ENCODE peak calls at places on chromosomes 11 and 22, in four cellular contexts. F, I, U and L are unnamed samples.

GRCh38 chr22:45284705-45285305 is at the start of gene UPK3A:
- DNase-seq in F (peak), U (peak), I (peak), L (peak)

GRCh38 chr11:22459053-22459452 is 120.9 kb downstream of the SLC17A6 start:
- DNase-seq in U (no peak), I (no peak), F (no peak), L (no peak)

GRCh38 chr11:6757373-6757967 is 14.3 kb downstream of the OR2AG2 start:
- DNase-seq in F (peak), U (no peak), I (peak), L (peak)

GRCh38 chr11:3051435-3052108 is 5.7 kb downstream of the CARS1 start:
- DNase-seq in U (no peak), I (peak), F (no peak), L (no peak)

GRCh38 chr11:130103296-130103814 is 33.7 kb downstream of the APLP2 start:
- DNase-seq in I (no peak), F (no peak), U (no peak), L (no peak)

GRCh38 chr11:124762077-124762623 is at the start of gene ESAM:
- DNase-seq in I (peak), U (peak), F (no peak), L (peak)

GRCh38 chr11:116379185-116379828 is 393.5 kb downstream of the BUD13 start:
- DNase-seq in F (no peak), I (no peak), U (no peak), L (no peak)

GRCh38 chr11:5198285-5198684 is 2.2 kb downstream of the OR51V1 start:
- DNase-seq in U (no peak), F (no peak), I (no peak), L (no peak)

GRCh38 chr22:33385611-33386010 is 327.4 kb upstream of the SYN3 start:
- DNase-seq in U (no peak), I (no peak), F (no peak), L (no peak)

GRCh38 chr11:34869425-34869824 is 46.8 kb downstream of the APIP start:
- DNase-seq in I (no peak), U (no peak), F (no peak), L (no peak)

GRCh38 chr22:18031670-18032454 is 7.5 kb upstream of the MICAL3 start:
- DNase-seq in F (peak), U (no peak), I (peak), L (no peak)

GRCh38 chr22:31826443-31826842 is 72.6 kb downstream of the DEPDC5 start:
- DNase-seq in U (no peak), I (no peak), F (no peak), L (no peak)

GRCh38 chr11:75380716-75381420 is 18.4 kb upstream of the RPS3 start:
- DNase-seq in I (peak), U (no peak), F (no peak), L (no peak)

GRCh38 chr11:91495837-91496236 is 728.8 kb upstream of the FAT3 start:
- DNase-seq in I (no peak), F (no peak), U (no peak), L (no peak)

GRCh38 chr11:40293655-40294342 is 1165.7 kb downstream of the LRRC4C start:
- DNase-seq in I (no peak), U (no peak), F (peak), L (no peak)

GRCh38 chr11:8318536-8318935 is 54.9 kb upstream of the LMO1 start:
- DNase-seq in U (no peak), I (peak), F (no peak), L (no peak)

GRCh38 chr22:27999876-28000275 is 80.8 kb upstream of the PITPNB start:
- DNase-seq in I (peak), U (no peak), F (no peak), L (no peak)

GRCh38 chr22:47201996-47202818 is 439.8 kb downstream of the TBC1D22A start:
- DNase-seq in I (peak), U (no peak), F (no peak), L (peak)

GRCh38 chr11:8608646-8609045 is 14.6 kb upstream of the STK33 start:
- DNase-seq in I (no peak), F (peak), U (no peak), L (no peak)

GRCh38 chr11:92018332-92018731 is 206.3 kb upstream of the FAT3 start:
- DNase-seq in U (no peak), I (no peak), F (no peak), L (no peak)

GRCh38 chr11:73147771-73148681 is 5.9 kb upstream of the FCHSD2 start:
- DNase-seq in F (no peak), U (no peak), I (peak), L (no peak)

GRCh38 chr11:9691865-9692264 is 28.0 kb downstream of the SWAP70 start:
- DNase-seq in I (no peak), U (no peak), F (no peak), L (no peak)

GRCh38 chr11:120172054-120172881 is 34.4 kb upstream of the TRIM29 start:
- DNase-seq in F (peak), U (peak), I (no peak), L (peak)

GRCh38 chr22:25602924-25603323 is 38.4 kb downstream of the GRK3 start:
- DNase-seq in I (no peak), F (no peak), U (no peak), L (no peak)

GRCh38 chr11:118783724-118784495 is 7.1 kb downstream of the DDX6 start:
- DNase-seq in I (no peak), U (no peak), F (no peak), L (no peak)

GRCh38 chr11:32184057-32185055 is 93.5 kb downstream of the RCN1 start:
- DNase-seq in U (no peak), I (no peak), F (no peak), L (no peak)

GRCh38 chr11:8060801-8061554 is 20.0 kb upstream of the TUB start:
- DNase-seq in U (no peak), F (no peak), I (peak), L (no peak)

GRCh38 chr11:21896216-21896615 is 296.7 kb upstream of the ANO5 start:
- DNase-seq in U (no peak), F (no peak), I (no peak), L (no peak)

GRCh38 chr11:94897330-94897768 is 76.0 kb downstream of the CWC15 start:
- DNase-seq in I (no peak), F (peak), U (no peak), L (no peak)

GRCh38 chr11:71116435-71117040 is 135.8 kb downstream of the SHANK2 start:
- DNase-seq in I (peak), U (no peak), F (no peak), L (no peak)

GRCh38 chr22:46367707-46368191 is 32.2 kb downstream of the TRMU start:
- DNase-seq in F (peak), I (peak), U (peak), L (peak)

GRCh38 chr11:107999759-108000455 is 8.8 kb upstream of the CUL5 start:
- DNase-seq in F (no peak), I (no peak), U (no peak), L (no peak)

GRCh38 chr22:39170825-39171622 is 18.5 kb upstream of the CBX7 start:
- DNase-seq in F (peak), U (peak), I (peak), L (peak)

GRCh38 chr22:39173050-39173706 is 20.7 kb upstream of the CBX7 start:
- DNase-seq in F (no peak), U (no peak), I (no peak), L (no peak)

GRCh38 chr22:39173787-39174497 is 21.5 kb upstream of the CBX7 start:
- DNase-seq in I (peak), U (no peak), F (no peak), L (peak)

GRCh38 chr22:39169797-39170466 is 17.5 kb upstream of the CBX7 start:
- DNase-seq in U (no peak), F (no peak), I (no peak), L (no peak)

DNA sequence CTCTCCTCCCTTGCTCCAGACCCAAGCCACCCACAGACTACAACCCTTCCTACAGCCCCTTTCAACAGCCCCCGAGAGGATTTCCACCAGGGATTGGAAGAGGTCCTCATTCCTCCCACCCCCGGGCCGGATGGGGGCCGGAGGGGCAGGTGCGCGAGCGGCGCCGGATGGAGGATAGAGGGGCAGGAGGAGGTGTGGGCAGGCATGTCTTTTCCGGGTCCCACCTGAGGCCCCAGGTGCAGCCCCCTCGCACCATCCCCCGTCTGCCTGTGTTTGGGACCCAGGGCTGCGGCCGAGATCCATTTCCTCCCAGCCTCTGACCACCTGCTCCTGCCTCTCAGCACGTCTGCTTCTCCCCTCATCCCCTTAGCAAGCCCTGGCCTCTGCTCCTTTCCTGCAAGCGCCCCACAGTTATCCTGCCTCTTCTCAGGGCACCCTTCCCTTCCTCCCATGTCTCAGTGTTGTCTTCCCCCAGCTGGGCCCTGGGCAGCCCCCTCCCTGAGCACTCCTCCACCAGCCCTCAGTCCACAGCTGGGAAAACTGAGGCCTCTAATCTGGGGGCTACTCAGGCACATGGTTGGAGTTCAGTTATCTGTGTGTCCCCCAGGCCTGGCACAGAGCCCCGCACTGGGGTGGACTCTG is 19.3 kb upstream of the CBX7 start:
- DNase-seq in U (no peak), F (no peak), I (peak), L (no peak)
- TF ChIP-seq CTCF in U (no peak), F (no peak), I (no peak), L (no peak)

GRCh38 chr11:67382481-67383136 is 9.2 kb upstream of the RAD9A start:
- DNase-seq in U (peak), I (peak), F (peak), L (peak)
- TF ChIP-seq CTCF in U (peak), I (peak), F (peak), L (peak)

GRCh38 chr22:43226368-43226979 is 39.5 kb upstream of the TTLL12 start:
- DNase-seq in I (no peak), F (no peak), U (no peak), L (no peak)
- TF ChIP-seq CTCF in I (no peak), F (no peak), U (no peak), L (no peak)

GRCh38 chr11:133215529-133216230 is 316.6 kb downstream of the OPCML start:
- DNase-seq in U (no peak), F (no peak), I (no peak), L (no peak)

GRCh38 chr11:133214646-133215045 is 317.7 kb downstream of the OPCML start:
- DNase-seq in I (no peak), U (no peak), F (no peak), L (no peak)

GRCh38 chr11:133219543-133219942 is 312.8 kb downstream of the OPCML start:
- DNase-seq in F (no peak), I (no peak), U (no peak), L (no peak)
- TF ChIP-seq CTCF in F (no peak), I (no peak), U (no peak), L (no peak)

GRCh38 chr11:506238-506949 is 648 bp downstream of the RNH1 start:
- DNase-seq in I (peak), F (peak), U (peak), L (peak)
- TF ChIP-seq CTCF in I (peak), F (no peak), U (no peak), L (no peak)

GRCh38 chr11:83285771-83286528 is at the start of gene CCDC90B:
- DNase-seq in F (peak), U (peak), I (peak), L (peak)
- TF ChIP-seq CTCF in F (no peak), U (no peak), I (no peak), L (no peak)

GRCh38 chr22:38068641-38069371 is 11.6 kb downstream of the PICK1 start:
- DNase-seq in I (no peak), F (no peak), U (no peak), L (no peak)

GRCh38 chr22:38071421-38072321 is 12.3 kb downstream of the SLC16A8 start:
- DNase-seq in I (no peak), F (no peak), U (no peak), L (no peak)

GRCh38 chr22:38067771-38068360 is 10.7 kb downstream of the PICK1 start:
- DNase-seq in I (no peak), U (no peak), F (no peak), L (no peak)

GRCh38 chr22:38070250-38070921 is 13.2 kb downstream of the PICK1 start:
- DNase-seq in F (no peak), I (no peak), U (no peak), L (no peak)

DNA sequence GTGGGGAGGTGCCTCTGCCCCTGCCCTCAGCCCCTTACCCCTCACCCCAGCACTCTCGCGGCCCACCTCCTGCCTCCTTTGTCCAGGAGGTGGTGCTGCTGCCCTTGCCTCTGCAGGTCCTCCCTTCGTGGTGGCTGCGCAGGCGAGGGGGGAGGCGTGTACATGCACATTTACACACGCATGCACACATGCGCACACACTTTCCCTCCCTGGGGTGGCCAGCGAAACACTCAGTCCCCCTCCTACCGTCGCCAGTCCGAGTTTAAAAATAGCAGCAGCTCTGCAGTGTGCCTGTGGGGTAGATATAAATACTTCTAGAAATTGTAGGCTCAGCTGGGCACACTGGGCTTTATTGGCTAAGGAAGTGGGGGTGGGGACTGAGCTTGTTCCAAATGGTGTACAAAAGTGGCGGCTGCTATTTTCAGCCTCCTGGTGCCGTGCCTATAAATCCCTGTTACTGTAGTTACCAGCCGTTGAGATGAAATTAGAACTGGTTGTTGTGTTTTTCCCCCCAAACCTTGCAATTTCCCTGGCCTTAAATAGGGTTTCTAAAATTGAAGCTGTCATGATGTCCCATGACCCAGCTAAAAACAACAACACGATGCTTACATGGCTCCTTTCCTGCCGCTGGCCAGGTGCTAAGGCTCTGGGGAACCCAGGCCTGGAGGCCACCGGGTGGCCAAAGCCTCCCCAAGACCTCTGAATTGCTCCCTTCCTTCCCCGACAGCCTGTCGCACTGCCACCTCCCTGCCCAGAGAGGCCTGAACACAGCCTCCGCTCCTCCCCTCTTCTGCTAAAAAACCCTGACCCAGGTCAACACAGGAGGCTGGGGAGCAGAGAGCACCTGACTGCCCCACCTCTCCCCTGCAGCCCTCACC is 12.4 kb downstream of the PICK1 start:
- DNase-seq in I (no peak), U (no peak), F (no peak), L (no peak)
- TF ChIP-seq CTCF in I (no peak), U (no peak), F (no peak), L (no peak)

GRCh38 chr22:39943366-39943765 is 16.8 kb upstream of the TMA7B start:
- DNase-seq in U (no peak), F (no peak), I (no peak), L (no peak)
- TF ChIP-seq CTCF in U (no peak), F (no peak), I (no peak), L (no peak)

GRCh38 chr11:43649501-43649900 is 31.0 kb upstream of the HSD17B12 start:
- DNase-seq in I (no peak), F (no peak), U (no peak), L (no peak)

GRCh38 chr11:43644626-43645299 is 35.8 kb upstream of the HSD17B12 start:
- DNase-seq in I (no peak), F (no peak), U (no peak), L (no peak)

GRCh38 chr11:43646767-43647166 is 33.8 kb upstream of the HSD17B12 start:
- DNase-seq in I (no peak), F (no peak), U (no peak), L (no peak)

GRCh38 chr11:43648888-43649287 is 31.6 kb upstream of the HSD17B12 start:
- DNase-seq in U (no peak), F (no peak), I (no peak), L (no peak)

DNA sequence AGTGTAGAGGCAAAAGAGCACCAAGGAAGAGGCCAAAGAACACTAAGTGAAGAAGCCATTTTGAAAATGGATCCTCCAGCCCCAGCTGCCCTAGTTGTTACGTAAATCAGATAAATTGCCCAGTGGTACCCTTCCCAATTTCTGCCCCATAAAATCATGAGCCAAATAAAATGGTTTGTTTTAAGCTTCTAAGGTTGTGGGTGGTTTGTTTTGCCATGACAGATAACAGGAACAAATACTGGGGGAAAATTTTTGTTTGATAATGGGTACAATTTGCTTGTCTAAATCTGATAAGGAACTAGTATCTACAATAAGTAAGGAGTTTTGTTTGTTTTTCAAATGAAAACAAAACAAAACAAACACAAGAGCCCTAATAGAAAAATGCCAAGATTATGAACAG is 30.6 kb upstream of the HSD17B12 start:
- DNase-seq in U (no peak), I (no peak), F (no peak), L (no peak)
- TF ChIP-seq CTCF in U (no peak), I (no peak), F (no peak), L (no peak)